ENCODE peak calls at places on chromosome 5, in four cellular contexts. Q is HepG2, I is GM12878, K is K562. E is an unnamed sample.
A peak's percentile ranks its signal among the peaks of the same experiment; 100 is the strongest.

GRCh38 chr5:19241690-19242089 is 746.3 kb downstream of the CDH18 start:
- DNase-seq in I (no peak), Q (no peak), K (no peak), E (no peak)

GRCh38 chr5:122195784-122196394 is 66.5 kb downstream of the ZNF474 start:
- DNase-seq in Q (peak; percentile 11), K (peak; percentile 21), I (no peak), E (peak; percentile 50)

GRCh38 chr5:95823738-95824609 is 1.4 kb upstream of the GLRX start:
- DNase-seq in I (no peak), Q (peak; percentile 89), K (peak; percentile 45), E (peak; percentile 36)

GRCh38 chr5:83450183-83450839 is 21.2 kb upstream of the VCAN start:
- DNase-seq in I (no peak), K (no peak), Q (no peak), E (no peak)

GRCh38 chr5:73826761-73827450 is 200.9 kb downstream of the ARHGEF28 start:
- DNase-seq in K (no peak), Q (no peak), I (no peak), E (no peak)

GRCh38 chr5:83965431-83965830 is 244.8 kb upstream of the HAPLN1 start:
- DNase-seq in K (no peak), Q (no peak), I (no peak), E (no peak)

GRCh38 chr5:181181650-181182565 is 23.1 kb downstream of the TRIM7 start:
- DNase-seq in Q (peak; percentile 74), K (no peak), I (no peak), E (peak; percentile 64)

GRCh38 chr5:162096448-162096847 is 28.9 kb downstream of the GABRG2 start:
- DNase-seq in I (no peak), Q (no peak), K (no peak), E (no peak)

GRCh38 chr5:55714339-55714738 is 2.2 kb upstream of the SLC38A9 start:
- DNase-seq in I (no peak), K (no peak), Q (no peak), E (no peak)

GRCh38 chr5:126182901-126183695 is 240.1 kb upstream of the GRAMD2B start:
- DNase-seq in Q (no peak), I (no peak), K (no peak), E (no peak)

GRCh38 chr5:125812631-125813030 is 610.6 kb upstream of the GRAMD2B start:
- DNase-seq in Q (no peak), K (no peak), I (no peak), E (no peak)

GRCh38 chr5:178589180-178590140 is 733 bp downstream of the COL23A1 start:
- DNase-seq in Q (no peak), I (no peak), K (peak; percentile 43), E (peak; percentile 69)

GRCh38 chr5:30413540-30413939 is 779.9 kb upstream of the CDH6 start:
- DNase-seq in Q (no peak), I (no peak), K (no peak), E (no peak)

GRCh38 chr5:54090495-54091084 is 219.8 kb downstream of the ARL15 start:
- DNase-seq in Q (peak; percentile 2), I (no peak), K (peak; percentile 62), E (peak; percentile 15)

GRCh38 chr5:143261748-143262392 is 141.6 kb downstream of the NR3C1 start:
- DNase-seq in I (no peak), K (no peak), Q (no peak), E (no peak)

GRCh38 chr5:52856564-52856963 is 68.8 kb downstream of the ITGA1 start:
- DNase-seq in I (no peak), K (no peak), Q (no peak), E (no peak)

GRCh38 chr5:131810510-131811249 is 13.9 kb upstream of the FNIP1 start:
- DNase-seq in I (no peak), Q (peak; percentile 16), K (no peak), E (peak; percentile 12)
- TF ChIP-seq FOXK2 in I (no peak), Q (no peak), K (no peak), E (no peak)

DNA sequence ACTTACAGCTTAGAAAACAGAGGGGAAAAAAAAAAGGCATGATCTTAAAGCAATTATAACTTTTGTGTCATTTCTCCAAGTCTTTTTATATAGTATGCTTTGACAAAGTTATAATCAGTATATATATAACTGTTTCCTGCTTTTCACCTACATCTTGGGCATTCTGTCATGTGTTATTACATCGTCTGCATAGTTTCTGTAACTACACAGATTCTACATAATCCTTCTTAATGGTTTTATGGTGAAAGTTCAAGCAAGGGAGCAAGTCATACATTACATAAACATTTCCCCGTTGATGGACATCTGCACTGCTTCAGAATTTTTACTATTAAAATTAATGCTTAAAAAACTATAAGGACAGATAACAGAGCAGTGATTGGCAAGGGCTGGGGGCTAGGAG is 12.1 kb downstream of the FEM1C start:
- DNase-seq in K (no peak), I (no peak), Q (no peak), E (no peak)
- TF ChIP-seq TARDBP in K (no peak), I (no peak), Q (no peak), E (no peak)

DNA sequence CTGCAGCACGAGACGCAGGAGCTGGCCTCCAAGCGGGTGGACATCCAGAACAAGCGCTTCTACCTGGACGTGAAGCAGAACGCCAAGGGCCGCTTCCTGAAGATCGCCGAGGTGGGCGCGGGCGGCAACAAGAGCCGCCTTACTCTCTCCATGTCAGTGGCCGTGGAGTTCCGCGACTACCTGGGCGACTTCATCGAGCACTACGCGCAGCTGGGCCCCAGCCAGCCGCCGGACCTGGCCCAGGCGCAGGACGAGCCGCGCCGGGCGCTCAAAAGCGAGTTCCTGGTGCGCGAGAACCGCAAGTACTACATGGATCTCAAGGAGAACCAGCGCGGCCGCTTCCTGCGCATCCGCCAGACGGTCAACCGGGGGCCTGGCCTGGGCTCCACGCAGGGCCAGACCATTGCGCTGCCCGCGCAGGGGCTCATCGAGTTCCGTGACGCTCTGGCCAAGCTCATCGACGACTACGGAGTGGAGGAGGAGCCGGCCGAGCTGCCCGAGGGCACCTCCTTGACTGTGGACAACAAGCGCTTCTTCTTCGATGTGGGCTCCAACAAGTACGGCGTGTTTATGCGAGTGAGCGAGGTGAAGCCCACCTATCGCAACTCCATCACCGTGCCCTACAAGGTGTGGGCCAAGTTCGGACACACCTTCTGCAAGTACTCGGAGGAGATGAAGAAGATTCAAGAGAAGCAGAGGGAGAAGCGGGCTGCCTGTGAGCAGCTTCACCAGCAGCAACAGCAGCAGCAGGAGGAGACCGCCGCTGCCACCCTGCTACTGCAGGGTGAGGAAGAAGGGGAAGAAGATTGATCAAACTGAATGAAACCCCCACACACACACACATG is 654 bp downstream of the PURA start:
- DNase-seq in K (peak; percentile 48), I (no peak), Q (no peak), E (peak; percentile 28)
- TF ChIP-seq FOXK2 in K (no peak), I (no peak), Q (no peak), E (no peak)

DNA sequence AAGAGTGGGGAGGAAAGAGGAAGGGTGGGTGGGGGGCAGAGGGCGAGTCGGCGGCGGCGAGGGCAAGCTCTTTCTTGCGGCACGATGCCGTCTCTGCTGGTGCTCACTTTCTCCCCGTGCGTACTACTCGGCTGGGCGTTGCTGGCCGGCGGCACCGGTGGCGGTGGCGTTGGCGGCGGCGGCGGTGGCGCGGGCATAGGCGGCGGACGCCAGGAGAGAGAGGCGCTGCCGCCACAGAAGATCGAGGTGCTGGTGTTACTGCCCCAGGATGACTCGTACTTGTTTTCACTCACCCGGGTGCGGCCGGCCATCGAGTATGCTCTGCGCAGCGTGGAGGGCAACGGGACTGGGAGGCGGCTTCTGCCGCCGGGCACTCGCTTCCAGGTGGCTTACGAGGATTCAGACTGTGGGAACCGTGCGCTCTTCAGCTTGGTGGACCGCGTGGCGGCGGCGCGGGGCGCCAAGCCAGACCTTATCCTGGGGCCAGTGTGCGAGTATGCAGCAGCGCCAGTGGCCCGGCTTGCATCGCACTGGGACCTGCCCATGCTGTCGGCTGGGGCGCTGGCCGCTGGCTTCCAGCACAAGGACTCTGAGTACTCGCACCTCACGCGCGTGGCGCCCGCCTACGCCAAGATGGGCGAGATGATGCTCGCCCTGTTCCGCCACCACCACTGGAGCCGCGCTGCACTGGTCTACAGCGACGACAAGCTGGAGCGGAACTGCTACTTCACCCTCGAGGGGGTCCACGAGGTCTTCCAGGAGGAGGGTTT is 757 bp downstream of the NPR3 start:
- DNase-seq in I (no peak), Q (no peak), K (no peak), E (no peak)
- TF ChIP-seq TARDBP in I (no peak), Q (no peak), K (no peak), E (no peak)

GRCh38 chr5:106874974-106875373 is 795.8 kb downstream of the EFNA5 start:
- DNase-seq in Q (no peak), K (no peak), I (no peak), E (no peak)

GRCh38 chr5:106874531-106874930 is 796.2 kb downstream of the EFNA5 start:
- DNase-seq in I (no peak), K (no peak), Q (no peak), E (no peak)

GRCh38 chr5:106876298-106876622 is 794.5 kb downstream of the EFNA5 start:
- DNase-seq in K (no peak), Q (no peak), I (no peak), E (no peak)

GRCh38 chr5:106876665-106877194 is 794.0 kb downstream of the EFNA5 start:
- DNase-seq in K (no peak), I (no peak), Q (peak; percentile 41), E (no peak)

GRCh38 chr5:106875591-106876297 is 795.0 kb downstream of the EFNA5 start:
- DNase-seq in Q (peak; percentile 62), K (peak; percentile 31), I (no peak), E (no peak)
- TF ChIP-seq FOXK2 in Q (no peak), K (no peak), I (no peak), E (no peak)

DNA sequence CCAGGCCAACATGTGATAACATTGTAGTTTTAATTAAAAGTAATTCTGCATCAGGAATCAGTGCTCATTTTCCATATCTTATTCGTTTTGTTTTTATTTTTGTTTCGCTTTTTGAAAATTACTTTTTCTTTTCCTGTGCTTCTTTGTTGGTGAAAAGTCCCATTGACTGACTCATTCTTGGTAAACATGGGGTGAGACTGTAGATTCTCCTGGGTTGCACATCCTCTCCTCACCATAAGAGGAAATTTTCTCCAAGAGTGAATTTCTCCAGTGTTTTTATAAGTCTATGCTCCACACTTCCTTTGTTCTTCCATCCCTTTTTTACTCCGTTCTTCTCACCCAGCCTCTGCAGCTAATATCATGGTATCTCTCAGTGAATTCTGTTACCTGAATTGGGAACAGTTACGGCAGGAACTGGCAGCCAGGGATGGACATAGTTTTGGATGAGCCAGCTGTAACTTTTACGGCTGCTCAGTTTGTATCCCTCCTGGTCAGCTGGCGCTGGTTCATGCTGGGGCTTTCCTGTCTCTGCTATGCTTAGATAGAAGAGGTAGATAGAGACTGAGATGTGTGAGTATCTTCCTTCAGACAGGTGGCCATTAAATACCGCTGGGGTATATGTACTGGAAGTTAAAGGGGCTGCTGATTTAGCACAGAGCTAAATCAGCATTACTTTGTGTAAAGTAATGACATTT is 80.0 kb downstream of the MAN2A1 start:
- DNase-seq in K (no peak), I (no peak), Q (no peak), E (no peak)
- TF ChIP-seq TARDBP in K (no peak), I (no peak), Q (no peak), E (no peak)

E was measured in HEK293T.